ENCODE peak calls at places on chromosomes 1 and 21, in seven cellular contexts. One of them, this sample, is unnamed.

GRCh38 chr1:9302745-9303524 is 10.2 kb downstream of the SPSB1 start:
- DNase-seq in RWPE1: peak; percentile 70
- DNase-seq in astrocyte of the cerebellum: peak; percentile 90
- DNase-seq in activated T-cell treated with anti-CD3 and anti-CD28 coated beads for 48 hours: no peak
- DNase-seq in LoVo: peak; percentile 73
- DNase-seq in natural killer cell: no peak
- DNase-seq in iPS DF 6.9: no peak
- DNase-seq in this sample: no peak

GRCh38 chr21:25999935-26000582 is 170.5 kb downstream of the APP start:
- DNase-seq in activated T-cell treated with anti-CD3 and anti-CD28 coated beads for 48 hours: no peak
- DNase-seq in astrocyte of the cerebellum: no peak
- DNase-seq in iPS DF 6.9: no peak
- DNase-seq in LoVo: no peak
- DNase-seq in RWPE1: no peak
- DNase-seq in natural killer cell: no peak
- DNase-seq in this sample: no peak

GRCh38 chr1:109622895-109623294 is 3.3 kb downstream of the AMPD2 start:
- DNase-seq in iPS DF 6.9: no peak
- DNase-seq in activated T-cell treated with anti-CD3 and anti-CD28 coated beads for 48 hours: no peak
- DNase-seq in RWPE1: no peak
- DNase-seq in natural killer cell: no peak
- DNase-seq in LoVo: no peak
- DNase-seq in astrocyte of the cerebellum: no peak
- DNase-seq in this sample: no peak

GRCh38 chr1:169517544-169518186 is 31.9 kb upstream of the SLC19A2 start:
- DNase-seq in RWPE1: no peak
- DNase-seq in natural killer cell: no peak
- DNase-seq in LoVo: no peak
- DNase-seq in activated T-cell treated with anti-CD3 and anti-CD28 coated beads for 48 hours: no peak
- DNase-seq in iPS DF 6.9: no peak
- DNase-seq in astrocyte of the cerebellum: no peak
- DNase-seq in this sample: no peak

GRCh38 chr1:36664564-36665287 is 182.0 kb upstream of the CSF3R start:
- DNase-seq in RWPE1: no peak
- DNase-seq in LoVo: no peak
- DNase-seq in astrocyte of the cerebellum: no peak
- DNase-seq in natural killer cell: no peak
- DNase-seq in activated T-cell treated with anti-CD3 and anti-CD28 coated beads for 48 hours: no peak
- DNase-seq in iPS DF 6.9: no peak
- DNase-seq in this sample: no peak

GRCh38 chr1:41712687-41713086 is 206.0 kb downstream of the HIVEP3 start:
- DNase-seq in iPS DF 6.9: no peak
- DNase-seq in natural killer cell: no peak
- DNase-seq in RWPE1: no peak
- DNase-seq in astrocyte of the cerebellum: no peak
- DNase-seq in activated T-cell treated with anti-CD3 and anti-CD28 coated beads for 48 hours: no peak
- DNase-seq in LoVo: no peak
- DNase-seq in this sample: no peak

GRCh38 chr1:171841050-171841910 is at the start of gene DNM3:
- DNase-seq in LoVo: peak; percentile 86
- DNase-seq in iPS DF 6.9: peak; percentile 52
- DNase-seq in RWPE1: peak; percentile 89
- DNase-seq in astrocyte of the cerebellum: peak; percentile 36
- DNase-seq in activated T-cell treated with anti-CD3 and anti-CD28 coated beads for 48 hours: peak; percentile 79
- DNase-seq in natural killer cell: peak; percentile 87
- DNase-seq in this sample: peak; percentile 78

GRCh38 chr1:66725885-66726665 is 26.2 kb upstream of the DYNLT5 start:
- DNase-seq in astrocyte of the cerebellum: peak; percentile 46
- DNase-seq in iPS DF 6.9: peak; percentile 70
- DNase-seq in natural killer cell: peak; percentile 15
- DNase-seq in LoVo: peak; percentile 34
- DNase-seq in RWPE1: peak; percentile 37
- DNase-seq in activated T-cell treated with anti-CD3 and anti-CD28 coated beads for 48 hours: peak; percentile 12
- DNase-seq in this sample: peak; percentile 76

GRCh38 chr1:54980528-54981241 is at the start of gene TMEM61:
- DNase-seq in iPS DF 6.9: no peak
- DNase-seq in LoVo: peak; percentile 8
- DNase-seq in astrocyte of the cerebellum: no peak
- DNase-seq in RWPE1: no peak
- DNase-seq in natural killer cell: no peak
- DNase-seq in activated T-cell treated with anti-CD3 and anti-CD28 coated beads for 48 hours: no peak
- DNase-seq in this sample: no peak

GRCh38 chr21:42991992-42992740 is 17.8 kb downstream of the PKNOX1 start:
- DNase-seq in natural killer cell: no peak
- DNase-seq in activated T-cell treated with anti-CD3 and anti-CD28 coated beads for 48 hours: no peak
- DNase-seq in RWPE1: peak; percentile 54
- DNase-seq in astrocyte of the cerebellum: peak; percentile 75
- DNase-seq in LoVo: no peak
- DNase-seq in iPS DF 6.9: no peak
- DNase-seq in this sample: no peak

GRCh38 chr1:82920418-82921248 is 1078.3 kb downstream of the TTLL7 start:
- DNase-seq in iPS DF 6.9: no peak
- DNase-seq in astrocyte of the cerebellum: no peak
- DNase-seq in natural killer cell: no peak
- DNase-seq in activated T-cell treated with anti-CD3 and anti-CD28 coated beads for 48 hours: no peak
- DNase-seq in LoVo: no peak
- DNase-seq in RWPE1: no peak
- DNase-seq in this sample: no peak

GRCh38 chr1:59332983-59333382 is 36.1 kb downstream of the FGGY start:
- DNase-seq in RWPE1: no peak
- DNase-seq in astrocyte of the cerebellum: peak; percentile 51
- DNase-seq in activated T-cell treated with anti-CD3 and anti-CD28 coated beads for 48 hours: no peak
- DNase-seq in natural killer cell: no peak
- DNase-seq in iPS DF 6.9: no peak
- DNase-seq in LoVo: no peak
- DNase-seq in this sample: no peak

GRCh38 chr1:234327577-234328164 is 45.6 kb upstream of the COA6 start:
- DNase-seq in activated T-cell treated with anti-CD3 and anti-CD28 coated beads for 48 hours: no peak
- DNase-seq in RWPE1: no peak
- DNase-seq in astrocyte of the cerebellum: no peak
- DNase-seq in iPS DF 6.9: no peak
- DNase-seq in natural killer cell: no peak
- DNase-seq in LoVo: no peak
- DNase-seq in this sample: no peak

GRCh38 chr1:26887125-26887524 is 3.0 kb downstream of the GPN2 start:
- DNase-seq in astrocyte of the cerebellum: peak; percentile 20
- DNase-seq in activated T-cell treated with anti-CD3 and anti-CD28 coated beads for 48 hours: no peak
- DNase-seq in iPS DF 6.9: no peak
- DNase-seq in RWPE1: no peak
- DNase-seq in natural killer cell: no peak
- DNase-seq in LoVo: no peak
- DNase-seq in this sample: no peak

GRCh38 chr1:76713535-76713934 is 153.7 kb upstream of the ST6GALNAC5 start:
- DNase-seq in iPS DF 6.9: no peak
- DNase-seq in LoVo: no peak
- DNase-seq in astrocyte of the cerebellum: no peak
- DNase-seq in activated T-cell treated with anti-CD3 and anti-CD28 coated beads for 48 hours: no peak
- DNase-seq in RWPE1: no peak
- DNase-seq in natural killer cell: no peak
- DNase-seq in this sample: no peak

GRCh38 chr1:16716691-16717173 is 23.6 kb upstream of the RNU1-4 start:
- DNase-seq in astrocyte of the cerebellum: no peak
- DNase-seq in natural killer cell: no peak
- DNase-seq in iPS DF 6.9: no peak
- DNase-seq in RWPE1: no peak
- DNase-seq in activated T-cell treated with anti-CD3 and anti-CD28 coated beads for 48 hours: no peak
- DNase-seq in LoVo: no peak
- DNase-seq in this sample: no peak

GRCh38 chr1:156490401-156491032 is 10.1 kb downstream of the MEF2D start:
- DNase-seq in astrocyte of the cerebellum: no peak
- DNase-seq in iPS DF 6.9: no peak
- DNase-seq in activated T-cell treated with anti-CD3 and anti-CD28 coated beads for 48 hours: no peak
- DNase-seq in LoVo: no peak
- DNase-seq in RWPE1: peak; percentile 54
- DNase-seq in natural killer cell: no peak
- DNase-seq in this sample: no peak

GRCh38 chr1:186615332-186615731 is 64.9 kb downstream of the PTGS2 start:
- DNase-seq in iPS DF 6.9: no peak
- DNase-seq in astrocyte of the cerebellum: no peak
- DNase-seq in natural killer cell: no peak
- DNase-seq in activated T-cell treated with anti-CD3 and anti-CD28 coated beads for 48 hours: no peak
- DNase-seq in RWPE1: no peak
- DNase-seq in LoVo: no peak
- DNase-seq in this sample: no peak

GRCh38 chr1:193283026-193283425 is 96.6 kb upstream of the B3GALT2 start:
- DNase-seq in activated T-cell treated with anti-CD3 and anti-CD28 coated beads for 48 hours: no peak
- DNase-seq in natural killer cell: no peak
- DNase-seq in LoVo: no peak
- DNase-seq in iPS DF 6.9: no peak
- DNase-seq in RWPE1: no peak
- DNase-seq in astrocyte of the cerebellum: peak; percentile 80
- DNase-seq in this sample: peak; percentile 20

GRCh38 chr1:168742386-168742785 is 13.4 kb upstream of the DPT start:
- DNase-seq in RWPE1: no peak
- DNase-seq in astrocyte of the cerebellum: no peak
- DNase-seq in iPS DF 6.9: no peak
- DNase-seq in activated T-cell treated with anti-CD3 and anti-CD28 coated beads for 48 hours: no peak
- DNase-seq in natural killer cell: no peak
- DNase-seq in LoVo: no peak
- DNase-seq in this sample: no peak

GRCh38 chr21:43778469-43779335 is 2.6 kb upstream of the CSTB start:
- DNase-seq in astrocyte of the cerebellum: no peak
- DNase-seq in natural killer cell: no peak
- DNase-seq in LoVo: no peak
- DNase-seq in activated T-cell treated with anti-CD3 and anti-CD28 coated beads for 48 hours: no peak
- DNase-seq in RWPE1: no peak
- DNase-seq in iPS DF 6.9: no peak
- DNase-seq in this sample: no peak

GRCh38 chr1:241972703-241973375 is 15.3 kb downstream of the BECN2 start:
- DNase-seq in LoVo: no peak
- DNase-seq in activated T-cell treated with anti-CD3 and anti-CD28 coated beads for 48 hours: no peak
- DNase-seq in astrocyte of the cerebellum: peak; percentile 51
- DNase-seq in natural killer cell: no peak
- DNase-seq in RWPE1: no peak
- DNase-seq in iPS DF 6.9: no peak
- DNase-seq in this sample: peak; percentile 85

GRCh38 chr1:66693856-66694255 is 58.4 kb upstream of the DYNLT5 start:
- DNase-seq in LoVo: no peak
- DNase-seq in RWPE1: no peak
- DNase-seq in activated T-cell treated with anti-CD3 and anti-CD28 coated beads for 48 hours: no peak
- DNase-seq in astrocyte of the cerebellum: no peak
- DNase-seq in iPS DF 6.9: no peak
- DNase-seq in natural killer cell: no peak
- DNase-seq in this sample: no peak

GRCh38 chr1:150836129-150836773 is 28.2 kb upstream of the CTSK start:
- DNase-seq in activated T-cell treated with anti-CD3 and anti-CD28 coated beads for 48 hours: no peak
- DNase-seq in LoVo: no peak
- DNase-seq in RWPE1: no peak
- DNase-seq in iPS DF 6.9: no peak
- DNase-seq in astrocyte of the cerebellum: peak; percentile 3
- DNase-seq in natural killer cell: no peak
- DNase-seq in this sample: no peak

GRCh38 chr1:208534604-208534907 is 290.4 kb upstream of the PLXNA2 start:
- DNase-seq in astrocyte of the cerebellum: no peak
- DNase-seq in activated T-cell treated with anti-CD3 and anti-CD28 coated beads for 48 hours: no peak
- DNase-seq in LoVo: no peak
- DNase-seq in iPS DF 6.9: no peak
- DNase-seq in RWPE1: no peak
- DNase-seq in natural killer cell: no peak
- DNase-seq in this sample: no peak

GRCh38 chr1:25624604-25625003 is 8.0 kb downstream of the MAN1C1 start:
- DNase-seq in activated T-cell treated with anti-CD3 and anti-CD28 coated beads for 48 hours: no peak
- DNase-seq in astrocyte of the cerebellum: no peak
- DNase-seq in iPS DF 6.9: no peak
- DNase-seq in natural killer cell: no peak
- DNase-seq in RWPE1: no peak
- DNase-seq in LoVo: no peak
- DNase-seq in this sample: no peak

This sample was measured in NT2/D1.